ENCODE peak calls at places on chromosome 11, in nine cellular contexts. One of them, this sample, is unnamed.

GRCh38 chr11:119056397-119056999 is 507 bp downstream of the HYOU1 start:
- DNase-seq in CD8-positive, alpha-beta memory T cell: peak
- DNase-seq in astrocyte of the hippocampus: peak
- DNase-seq in A549: peak
- DNase-seq in stimulated activated CD8-positive, alpha-beta memory T cell treated with anti-CD3 and anti-CD28 coated beads, Interleukin-2, amount 100 ng/mL, for 48 hours: peak
- DNase-seq in lung: peak
- DNase-seq in NCI-H2081 treated with DMSO at 0.1 percent for 48 hours: no peak
- DNase-seq in WTC11: peak
- DNase-seq in frontal cortex: peak
- DNase-seq in this sample: no peak

GRCh38 chr11:78022397-78023396 is at the start of gene KCTD14:
- DNase-seq in NCI-H2081 treated with DMSO at 0.1 percent for 48 hours: peak
- DNase-seq in CD8-positive, alpha-beta memory T cell: no peak
- DNase-seq in WTC11: peak
- DNase-seq in A549: no peak
- DNase-seq in astrocyte of the hippocampus: peak
- DNase-seq in frontal cortex: no peak
- DNase-seq in stimulated activated CD8-positive, alpha-beta memory T cell treated with anti-CD3 and anti-CD28 coated beads, Interleukin-2, amount 100 ng/mL, for 48 hours: no peak
- DNase-seq in lung: peak
- DNase-seq in this sample: no peak

GRCh38 chr11:25048632-25049031 is 551.8 kb downstream of the LUZP2 start:
- DNase-seq in CD8-positive, alpha-beta memory T cell: no peak
- DNase-seq in WTC11: no peak
- DNase-seq in NCI-H2081 treated with DMSO at 0.1 percent for 48 hours: no peak
- DNase-seq in stimulated activated CD8-positive, alpha-beta memory T cell treated with anti-CD3 and anti-CD28 coated beads, Interleukin-2, amount 100 ng/mL, for 48 hours: no peak
- DNase-seq in A549: no peak
- DNase-seq in lung: no peak
- DNase-seq in astrocyte of the hippocampus: no peak
- DNase-seq in frontal cortex: no peak
- DNase-seq in this sample: no peak

GRCh38 chr11:96156379-96156722 is 186.6 kb downstream of the MAML2 start:
- DNase-seq in CD8-positive, alpha-beta memory T cell: no peak
- DNase-seq in astrocyte of the hippocampus: no peak
- DNase-seq in stimulated activated CD8-positive, alpha-beta memory T cell treated with anti-CD3 and anti-CD28 coated beads, Interleukin-2, amount 100 ng/mL, for 48 hours: no peak
- DNase-seq in A549: no peak
- DNase-seq in frontal cortex: no peak
- DNase-seq in lung: no peak
- DNase-seq in WTC11: no peak
- DNase-seq in NCI-H2081 treated with DMSO at 0.1 percent for 48 hours: no peak
- DNase-seq in this sample: no peak

GRCh38 chr11:95338430-95338991 is 107.5 kb upstream of the SESN3 start:
- DNase-seq in lung: peak
- DNase-seq in CD8-positive, alpha-beta memory T cell: no peak
- DNase-seq in WTC11: no peak
- DNase-seq in frontal cortex: peak
- DNase-seq in stimulated activated CD8-positive, alpha-beta memory T cell treated with anti-CD3 and anti-CD28 coated beads, Interleukin-2, amount 100 ng/mL, for 48 hours: no peak
- DNase-seq in astrocyte of the hippocampus: peak
- DNase-seq in NCI-H2081 treated with DMSO at 0.1 percent for 48 hours: no peak
- DNase-seq in A549: no peak
- DNase-seq in this sample: no peak

GRCh38 chr11:123302751-123303195 is 107.7 kb upstream of the CLMP start:
- DNase-seq in WTC11: no peak
- DNase-seq in A549: no peak
- DNase-seq in lung: no peak
- DNase-seq in frontal cortex: no peak
- DNase-seq in astrocyte of the hippocampus: peak
- DNase-seq in CD8-positive, alpha-beta memory T cell: no peak
- DNase-seq in NCI-H2081 treated with DMSO at 0.1 percent for 48 hours: no peak
- DNase-seq in stimulated activated CD8-positive, alpha-beta memory T cell treated with anti-CD3 and anti-CD28 coated beads, Interleukin-2, amount 100 ng/mL, for 48 hours: no peak
- DNase-seq in this sample: no peak

GRCh38 chr11:48123934-48124755 is 92.5 kb upstream of the OR4B1 start:
- DNase-seq in stimulated activated CD8-positive, alpha-beta memory T cell treated with anti-CD3 and anti-CD28 coated beads, Interleukin-2, amount 100 ng/mL, for 48 hours: no peak
- DNase-seq in WTC11: no peak
- DNase-seq in astrocyte of the hippocampus: no peak
- DNase-seq in CD8-positive, alpha-beta memory T cell: no peak
- DNase-seq in lung: no peak
- DNase-seq in NCI-H2081 treated with DMSO at 0.1 percent for 48 hours: no peak
- DNase-seq in A549: no peak
- DNase-seq in frontal cortex: no peak
- DNase-seq in this sample: no peak

GRCh38 chr11:34416088-34416487 is 22.6 kb upstream of the CAT start:
- DNase-seq in lung: no peak
- DNase-seq in WTC11: no peak
- DNase-seq in stimulated activated CD8-positive, alpha-beta memory T cell treated with anti-CD3 and anti-CD28 coated beads, Interleukin-2, amount 100 ng/mL, for 48 hours: no peak
- DNase-seq in NCI-H2081 treated with DMSO at 0.1 percent for 48 hours: no peak
- DNase-seq in astrocyte of the hippocampus: no peak
- DNase-seq in frontal cortex: no peak
- DNase-seq in A549: no peak
- DNase-seq in CD8-positive, alpha-beta memory T cell: no peak
- DNase-seq in this sample: no peak

GRCh38 chr11:60860943-60861342 is 5.2 kb upstream of the PTGDR2 start:
- DNase-seq in CD8-positive, alpha-beta memory T cell: no peak
- DNase-seq in astrocyte of the hippocampus: no peak
- DNase-seq in A549: no peak
- DNase-seq in WTC11: no peak
- DNase-seq in stimulated activated CD8-positive, alpha-beta memory T cell treated with anti-CD3 and anti-CD28 coated beads, Interleukin-2, amount 100 ng/mL, for 48 hours: no peak
- DNase-seq in NCI-H2081 treated with DMSO at 0.1 percent for 48 hours: no peak
- DNase-seq in lung: no peak
- DNase-seq in frontal cortex: no peak
- DNase-seq in this sample: no peak

GRCh38 chr11:94145916-94146315 is 17.3 kb downstream of the PANX1 start:
- DNase-seq in astrocyte of the hippocampus: no peak
- DNase-seq in WTC11: no peak
- DNase-seq in NCI-H2081 treated with DMSO at 0.1 percent for 48 hours: no peak
- DNase-seq in CD8-positive, alpha-beta memory T cell: no peak
- DNase-seq in lung: no peak
- DNase-seq in A549: no peak
- DNase-seq in stimulated activated CD8-positive, alpha-beta memory T cell treated with anti-CD3 and anti-CD28 coated beads, Interleukin-2, amount 100 ng/mL, for 48 hours: no peak
- DNase-seq in frontal cortex: no peak
- DNase-seq in this sample: no peak

GRCh38 chr11:123590296-123590912 is 64.0 kb downstream of the SCN3B start:
- DNase-seq in A549: peak
- DNase-seq in CD8-positive, alpha-beta memory T cell: no peak
- DNase-seq in stimulated activated CD8-positive, alpha-beta memory T cell treated with anti-CD3 and anti-CD28 coated beads, Interleukin-2, amount 100 ng/mL, for 48 hours: no peak
- DNase-seq in WTC11: no peak
- DNase-seq in lung: no peak
- DNase-seq in NCI-H2081 treated with DMSO at 0.1 percent for 48 hours: no peak
- DNase-seq in frontal cortex: no peak
- DNase-seq in astrocyte of the hippocampus: peak
- DNase-seq in this sample: no peak

GRCh38 chr11:122750047-122750446 is 88.3 kb upstream of the CRTAM start:
- DNase-seq in A549: no peak
- DNase-seq in lung: no peak
- DNase-seq in frontal cortex: no peak
- DNase-seq in astrocyte of the hippocampus: no peak
- DNase-seq in CD8-positive, alpha-beta memory T cell: no peak
- DNase-seq in NCI-H2081 treated with DMSO at 0.1 percent for 48 hours: no peak
- DNase-seq in WTC11: no peak
- DNase-seq in stimulated activated CD8-positive, alpha-beta memory T cell treated with anti-CD3 and anti-CD28 coated beads, Interleukin-2, amount 100 ng/mL, for 48 hours: no peak
- DNase-seq in this sample: no peak

This sample was measured in NCI-H2107.